ENCODE peak calls at places on chromosomes 4 and X, in five cellular contexts. C is cardiac muscle cell, Y is Daoy, Z is glutamatergic neuron, U is DMS153. V is an unnamed sample.
A peak's percentile ranks its signal among the peaks of the same experiment; 100 is the strongest.

GRCh38 chr4:74109116-74109791 is 10.3 kb upstream of the CXCL2 start:
- DNase-seq in C (peak; percentile 97), Y (peak; percentile 86), Z (no peak), U (no peak), V (no peak)

GRCh38 chrX:22378296-22378695 is 105.6 kb downstream of the CBLL2 start:
- DNase-seq in C (no peak), Y (no peak), Z (no peak), U (no peak), V (no peak)

GRCh38 chr4:165361804-165362203 is 17.0 kb upstream of the CPE start:
- DNase-seq in C (no peak), Y (no peak), Z (no peak), U (no peak), V (no peak)

GRCh38 chrX:81957900-81958545 is 756.1 kb downstream of the SH3BGRL start:
- DNase-seq in C (no peak), Y (no peak), Z (no peak), U (no peak), V (no peak)

GRCh38 chrX:30620980-30621716 is 32.1 kb upstream of the GK start:
- DNase-seq in C (peak; percentile 83), Y (peak; percentile 71), Z (no peak), U (no peak), V (no peak)

GRCh38 chr4:40581254-40582140 is 48.2 kb downstream of the RBM47 start:
- DNase-seq in C (no peak), Y (no peak), Z (no peak), U (no peak), V (no peak)

GRCh38 chr4:183424109-183424751 is 20.2 kb upstream of the CDKN2AIP start:
- DNase-seq in C (no peak), Y (no peak), Z (no peak), U (no peak), V (no peak)

GRCh38 chrX:150763303-150763797 is 70.2 kb downstream of the MTMR1 start:
- DNase-seq in C (no peak), Y (no peak), Z (no peak), U (no peak), V (no peak)

GRCh38 chrX:7283741-7284140 is 135.8 kb upstream of the PUDP start:
- DNase-seq in C (no peak), Y (no peak), Z (no peak), U (no peak), V (no peak)

GRCh38 chr4:150739591-150739990 is 157.6 kb downstream of the MAB21L2 start:
- DNase-seq in C (no peak), Y (no peak), Z (no peak), U (no peak), V (no peak)

GRCh38 chrX:97700547-97700946 is 816.8 kb downstream of the RPA4 start:
- DNase-seq in C (no peak), Y (no peak), Z (no peak), U (no peak), V (no peak)

GRCh38 chr4:48681856-48682255 is 98.2 kb downstream of the FRYL start:
- DNase-seq in C (peak; percentile 64), Y (peak; percentile 6), Z (no peak), U (no peak), V (peak; percentile 37)

GRCh38 chrX:40694833-40695232 is 40.5 kb downstream of the MED14 start:
- DNase-seq in C (peak; percentile 1), Y (no peak), Z (no peak), U (no peak), V (no peak)

GRCh38 chr4:103996637-103997036 is 276.9 kb upstream of the TACR3 start:
- DNase-seq in C (peak; percentile 66), Y (no peak), Z (no peak), U (peak; percentile 6), V (no peak)

GRCh38 chrX:64186974-64187761 is 18.3 kb downstream of the AMER1 start:
- DNase-seq in C (no peak), Y (no peak), Z (no peak), U (no peak), V (no peak)

GRCh38 chr4:151674804-151675290 is 86.0 kb downstream of the GATB start:
- DNase-seq in C (peak; percentile 56), Y (no peak), Z (peak; percentile 58), U (peak; percentile 54), V (no peak)

GRCh38 chr4:140358281-140358680 is 15.2 kb upstream of the SCOC start:
- DNase-seq in C (no peak), Y (no peak), Z (no peak), U (no peak), V (no peak)

GRCh38 chr4:126441173-126441810 is 1126.5 kb downstream of the FAT4 start:
- DNase-seq in C (no peak), Y (no peak), Z (no peak), U (no peak), V (no peak)

GRCh38 chr4:55442541-55442940 is 46.8 kb downstream of the TMEM165 start:
- DNase-seq in C (no peak), Y (no peak), Z (no peak), U (no peak), V (no peak)

GRCh38 chrX:123454712-123455431 is 270.8 kb downstream of the GRIA3 start:
- DNase-seq in C (no peak), Y (no peak), Z (no peak), U (no peak), V (no peak)

GRCh38 chr4:127783971-127784519 is 1.9 kb downstream of the HSPA4L start:
- DNase-seq in C (no peak), Y (no peak), Z (no peak), U (no peak), V (no peak)

GRCh38 chr4:119570401-119570800 is 58.2 kb downstream of the PDE5A start:
- DNase-seq in C (no peak), Y (no peak), Z (no peak), U (no peak), V (no peak)

GRCh38 chrX:119755981-119756533 is 2.3 kb upstream of the SOWAHD start:
- DNase-seq in C (no peak), Y (no peak), Z (no peak), U (no peak), V (peak; percentile 71)

V was measured in GM06990.